ENCODE peak calls at places on chromosomes 3 and 15, in six cellular contexts. X is CD8-positive, alpha-beta memory T cell; O is mesendoderm; S is left cardiac atrium; R is activated T-cell treated with anti-CD3 and anti-CD28 coated beads for 48 hours; U is WERI-Rb-1. M is an unnamed sample.

GRCh38 chr15:98076021-98076816 is 115.7 kb downstream of the ARRDC4 start:
- DNase-seq in X (no peak), O (peak), S (peak), R (no peak), U (no peak), M (no peak)

GRCh38 chr3:106687905-106688304 is 689.3 kb upstream of the CCDC54 start:
- DNase-seq in X (no peak), O (no peak), S (no peak), R (no peak), U (no peak), M (no peak)

GRCh38 chr15:101398247-101398646 is 91.3 kb downstream of the PCSK6 start:
- DNase-seq in X (no peak), O (no peak), S (no peak), R (no peak), U (no peak), M (no peak)

GRCh38 chr15:43285609-43286037 is 18.9 kb upstream of the TGM5 start:
- DNase-seq in X (peak), O (peak), S (no peak), R (peak), U (peak), M (peak)

GRCh38 chr3:87088984-87089841 is 98.3 kb upstream of the VGLL3 start:
- DNase-seq in X (peak), O (no peak), S (peak), R (no peak), U (peak), M (peak)

GRCh38 chr3:176661432-176661964 is 535.8 kb downstream of the TBL1XR1 start:
- DNase-seq in X (no peak), O (no peak), S (no peak), R (no peak), U (no peak), M (no peak)

GRCh38 chr3:17795280-17795679 is 52.8 kb upstream of the TBC1D5 start:
- DNase-seq in X (no peak), O (no peak), S (no peak), R (no peak), U (no peak), M (no peak)

GRCh38 chr3:179148446-179149238 is 485 bp downstream of the PIK3CA start:
- DNase-seq in X (peak), O (peak), S (peak), R (peak), U (peak), M (peak)

GRCh38 chr15:90184119-90184785 is 16.9 kb upstream of the SEMA4B start:
- DNase-seq in X (no peak), O (no peak), S (peak), R (no peak), U (peak), M (peak)

GRCh38 chr15:51414256-51414860 is 72.9 kb downstream of the GLDN start:
- DNase-seq in X (no peak), O (no peak), S (no peak), R (no peak), U (no peak), M (no peak)

GRCh38 chr3:30342319-30343060 is 263.9 kb upstream of the TGFBR2 start:
- DNase-seq in X (no peak), O (peak), S (peak), R (no peak), U (no peak), M (no peak)

GRCh38 chr15:71748327-71748726 is 62.0 kb upstream of the NR2E3 start:
- DNase-seq in X (no peak), O (no peak), S (no peak), R (no peak), U (no peak), M (no peak)